ENCODE peak calls at places on chromosomes 7 and 10, in eight cellular contexts. P is T-cell, S is GM10248, Z is NCI-H345, V is thyroid gland, I is right cardiac atrium, B is GM12865, D is GM20000. K is an unnamed sample.

GRCh38 chr10:79049931-79050895 is 18.6 kb upstream of the ZMIZ1 start:
- DNase-seq in P (no peak), S (no peak), Z (no peak), V (no peak), I (no peak), B (no peak), D (no peak), K (no peak)

GRCh38 chr10:42991442-42992098 is 85.3 kb upstream of the RET start:
- DNase-seq in P (no peak), S (no peak), Z (no peak), V (no peak), I (no peak), B (no peak), D (no peak), K (no peak)

GRCh38 chr10:3740157-3740871 is 44.7 kb downstream of the KLF6 start:
- DNase-seq in P (no peak), S (no peak), Z (no peak), V (no peak), I (no peak), B (peak; percentile 34), D (no peak), K (peak; percentile 93)

GRCh38 chr7:140230517-140230861 is 53.7 kb upstream of the KDM7A start:
- DNase-seq in P (peak; percentile 76), S (peak; percentile 50), Z (peak; percentile 33), V (peak; percentile 29), I (peak; percentile 80), B (peak; percentile 52), D (peak; percentile 69), K (peak; percentile 87)

GRCh38 chr10:28939352-28940157 is 262.2 kb downstream of the BAMBI start:
- DNase-seq in P (no peak), S (no peak), Z (peak; percentile 95), V (no peak), I (peak; percentile 86), B (no peak), D (no peak), K (peak; percentile 100)

GRCh38 chr7:65247491-65247890 is 126.2 kb upstream of the ZNF92 start:
- DNase-seq in P (no peak), S (no peak), Z (no peak), V (no peak), I (no peak), B (no peak), D (no peak), K (no peak)

GRCh38 chr10:32210306-32211045 is 136.5 kb downstream of the EPC1 start:
- DNase-seq in P (no peak), S (peak; percentile 32), Z (peak; percentile 19), V (no peak), I (no peak), B (peak; percentile 55), D (no peak), K (peak; percentile 81)

GRCh38 chr7:129307592-129307991 is 82.8 kb downstream of the AHCYL2 start:
- DNase-seq in P (no peak), S (no peak), Z (no peak), V (peak; percentile 10), I (no peak), B (no peak), D (no peak), K (no peak)

GRCh38 chr7:83640731-83641533 is 8.0 kb downstream of the SEMA3E start:
- DNase-seq in P (no peak), S (no peak), Z (no peak), V (no peak), I (no peak), B (no peak), D (no peak), K (peak; percentile 60)

GRCh38 chr10:131246775-131247174 is 64.7 kb downstream of the TCERG1L start:
- DNase-seq in P (no peak), S (no peak), Z (no peak), V (no peak), I (no peak), B (no peak), D (no peak), K (no peak)

GRCh38 chr10:133537551-133538545 is 10.7 kb downstream of the CYP2E1 start:
- DNase-seq in P (no peak), S (no peak), Z (no peak), V (no peak), I (no peak), B (no peak), D (no peak), K (no peak)

GRCh38 chr10:15879663-15880062 is 19.4 kb upstream of the MINDY3 start:
- DNase-seq in P (no peak), S (no peak), Z (peak; percentile 71), V (no peak), I (no peak), B (no peak), D (no peak), K (peak; percentile 45)

GRCh38 chr7:54260868-54261475 is 281.2 kb upstream of the VSTM2A start:
- DNase-seq in P (no peak), S (no peak), Z (no peak), V (no peak), I (no peak), B (no peak), D (no peak), K (no peak)

GRCh38 chr10:12847361-12847975 is 154.0 kb downstream of the CCDC3 start:
- DNase-seq in P (no peak), S (no peak), Z (no peak), V (no peak), I (no peak), B (peak; percentile 39), D (no peak), K (peak; percentile 66)

GRCh38 chr7:95897557-95898183 is 125.3 kb downstream of the DYNC1I1 start:
- DNase-seq in P (no peak), S (no peak), Z (peak; percentile 50), V (no peak), I (peak; percentile 55), B (no peak), D (no peak), K (peak; percentile 61)